ENCODE peak calls at places on chromosomes 5 and 9, in six cellular contexts. Z is SK-N-SH, G is H1, V is GM12878, H is K562, T is HepG2. L is an unnamed sample. For H4K20me1, the result is how much of the 10 kb centered on the place peaks cover.

GRCh38 chr5:57456056-57456455 is 26.6 kb downstream of the ACTBL2 start:
- DNase-seq in G (no peak), H (no peak), Z (no peak), V (no peak), T (peak), L (no peak)

GRCh38 chr5:83564069-83564749 is 92.7 kb downstream of the VCAN start:
- DNase-seq in H (peak), V (no peak), G (no peak), Z (peak), T (peak), L (peak)

GRCh38 chr5:132059043-132059695 is 1.3 kb upstream of the IL3 start:
- DNase-seq in T (no peak), Z (peak), H (no peak), G (no peak), V (no peak), L (no peak)

GRCh38 chr5:14415516-14416074 is 166.0 kb upstream of the OTULINL start:
- DNase-seq in G (no peak), Z (no peak), H (no peak), T (no peak), V (peak), L (no peak)

GRCh38 chr9:114718801-114719221 is 36.8 kb upstream of the TEX48 start:
- DNase-seq in V (no peak), H (no peak), T (no peak), Z (no peak), G (no peak), L (no peak)

GRCh38 chr9:107149756-107150155 is 133.3 kb upstream of the RAD23B start:
- DNase-seq in G (no peak), Z (no peak), V (no peak), H (no peak), T (no peak), L (no peak)

GRCh38 chr5:126335871-126336270 is 87.3 kb upstream of the GRAMD2B start:
- DNase-seq in H (no peak), G (no peak), V (no peak), Z (no peak), T (no peak), L (peak)

GRCh38 chr9:19127881-19128719 is 808 bp upstream of the PLIN2 start:
- DNase-seq in V (no peak), G (no peak), T (no peak), Z (peak), H (no peak), L (no peak)

GRCh38 chr9:33186457-33187168 is 19.5 kb upstream of the B4GALT1 start:
- DNase-seq in G (no peak), Z (no peak), H (no peak), V (no peak), T (no peak), L (peak)

GRCh38 chr5:168443533-168443932 is 42.7 kb upstream of the RARS1 start:
- DNase-seq in V (no peak), H (no peak), G (no peak), Z (no peak), T (no peak), L (no peak)

GRCh38 chr5:20231040-20231439 is 243.0 kb upstream of the CDH18 start:
- DNase-seq in H (no peak), T (no peak), Z (no peak), V (no peak), G (no peak), L (peak)

GRCh38 chr9:114097613-114098020 is 1.5 kb downstream of the KIF12 start:
- DNase-seq in V (no peak), Z (peak), G (no peak), H (no peak), T (no peak), L (no peak)

GRCh38 chr5:140270008-140270407 is 32.9 kb downstream of the PFDN1 start:
- DNase-seq in G (no peak), Z (no peak), V (no peak), H (no peak), T (no peak), L (no peak)

GRCh38 chr5:27315541-27316282 is 277.3 kb upstream of the CDH9 start:
- DNase-seq in H (no peak), V (no peak), Z (no peak), T (no peak), G (peak), L (peak)

GRCh38 chr5:62066878-62067277 is 239.1 kb upstream of the KIF2A start:
- DNase-seq in Z (no peak), T (no peak), V (no peak), H (no peak), G (no peak), L (no peak)

GRCh38 chr5:151924564-151925395 is at the start of gene GLRA1:
- DNase-seq in T (peak), H (peak), G (peak), V (no peak), Z (peak), L (peak)

DNA sequence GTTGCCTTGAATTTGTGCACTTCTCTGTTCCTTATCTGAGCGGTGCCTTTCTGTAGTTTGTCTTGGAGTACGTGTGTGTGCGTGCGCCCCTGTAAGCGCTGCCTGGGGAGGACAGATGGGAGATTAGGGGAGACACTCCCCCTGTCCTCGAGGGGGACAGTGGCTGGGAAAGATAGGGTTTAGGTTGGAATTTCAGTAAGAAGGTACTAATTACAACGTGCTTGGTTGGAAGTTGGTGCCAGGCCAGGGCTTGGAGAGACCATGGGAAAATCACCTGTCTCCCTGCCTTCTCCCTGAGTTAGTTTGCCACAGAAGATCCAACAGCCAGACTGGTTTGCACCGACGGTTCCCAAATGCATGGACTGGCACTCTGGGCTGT is 73.2 kb downstream of the PIK3R1 start:
- DNase-seq in Z (peak), G (no peak), T (no peak), V (no peak), H (no peak), L (no peak)
- H3K4me3 ChIP-seq in Z (peak), G (peak), T (peak), V (peak), H (peak), L (peak)

DNA sequence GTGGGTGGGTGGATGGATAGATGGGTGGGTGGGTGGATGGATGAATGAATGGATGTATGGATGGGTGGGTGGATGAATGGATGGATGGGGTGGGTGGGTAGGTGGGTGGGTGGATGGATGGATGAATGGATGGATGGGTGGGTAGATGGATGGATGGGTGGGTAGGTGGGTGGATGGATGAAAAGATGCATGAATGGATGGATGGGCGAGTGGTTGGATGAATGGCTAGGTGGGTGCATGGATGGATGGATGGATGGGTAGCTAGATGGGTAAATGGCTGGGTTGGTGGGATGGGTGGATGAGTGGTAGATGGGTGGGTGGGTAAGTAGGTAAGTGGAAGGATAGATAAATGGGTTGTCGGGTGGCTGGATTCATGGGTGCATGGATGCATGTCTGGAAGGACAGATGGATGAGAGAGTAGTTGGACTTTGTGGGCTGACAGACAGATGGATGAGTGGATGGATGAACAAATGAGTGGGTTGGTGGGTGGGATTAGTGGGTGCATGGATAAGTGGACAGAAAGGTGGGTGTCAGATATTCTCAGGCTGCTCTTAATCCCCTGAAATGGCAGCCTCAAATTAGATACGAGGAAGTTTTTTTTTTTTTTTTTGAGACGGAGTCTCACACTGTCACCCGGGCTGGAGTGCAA is 100.8 kb upstream of the SARDH start:
- DNase-seq in H (no peak), Z (no peak), V (no peak), T (no peak), G (no peak), L (no peak)
- H4K20me1 ChIP-seq in H (under half), Z (under half), V (under half), T (under half), G (under half), L (under half)

GRCh38 chr5:181173420-181174342 is 26.3 kb downstream of the OR2V2 start:
- DNase-seq in G (peak), H (peak), V (peak), T (peak), Z (peak), L (peak)
- TF ChIP-seq RFX5 in G (no peak), H (no peak), V (no peak), T (no peak), Z (no peak), L (no peak)

GRCh38 chr9:131272212-131272611 is 4.1 kb downstream of the FAM78A start:
- DNase-seq in Z (no peak), V (no peak), G (no peak), H (peak), T (no peak), L (no peak)
- H3K4me3 ChIP-seq in Z (no peak), V (peak), G (no peak), H (peak), T (no peak), L (no peak)